ENCODE peak calls at places on chromosomes 4 and X, in four cellular contexts. R is neural crest cell, V is PC-9, G is tibial nerve. N is an unnamed sample.

GRCh38 chrX:152632445-152633097 is 5.1 kb upstream of the GABRQ start:
- DNase-seq in R (peak; percentile 57), G (peak; percentile 78), V (peak; percentile 49), N (no peak)

GRCh38 chrX:43595931-43596330 is 60.2 kb upstream of the MAOA start:
- DNase-seq in V (no peak), G (no peak), R (no peak), N (no peak)

GRCh38 chr4:168877779-168878491 is 132.1 kb downstream of the CBR4 start:
- DNase-seq in G (peak; percentile 7), R (peak; percentile 42), V (no peak), N (peak; percentile 28)

GRCh38 chr4:28117067-28117756 is 1256.6 kb downstream of the STIM2 start:
- DNase-seq in G (no peak), R (no peak), V (no peak), N (no peak)

GRCh38 chrX:439236-439635 is 52.5 kb upstream of the PPP2R3B start:
- DNase-seq in R (no peak), G (no peak), V (no peak), N (no peak)

GRCh38 chr4:122456228-122457106 is at the start of gene IL2:
- DNase-seq in V (no peak), R (no peak), G (no peak), N (no peak)

GRCh38 chr4:675980-676870 is 1.9 kb downstream of the MYL5 start:
- DNase-seq in V (peak; percentile 33), R (no peak), G (no peak), N (no peak)

GRCh38 chr4:76809594-76810305 is 88.2 kb downstream of the SOWAHB start:
- DNase-seq in V (no peak), G (no peak), R (no peak), N (no peak)

GRCh38 chrX:25548806-25549205 is 533.0 kb upstream of the ARX start:
- DNase-seq in V (no peak), R (no peak), G (no peak), N (no peak)

GRCh38 chr4:22607382-22607781 is 85.4 kb upstream of the GBA3 start:
- DNase-seq in G (no peak), V (no peak), R (no peak), N (peak; percentile 22)

GRCh38 chrX:79601336-79602131 is 234.4 kb upstream of the ITM2A start:
- DNase-seq in V (no peak), G (no peak), R (no peak), N (no peak)

GRCh38 chrX:68892134-68892533 is 63.3 kb downstream of the EFNB1 start:
- DNase-seq in R (no peak), V (no peak), G (no peak), N (no peak)

GRCh38 chrX:68883800-68884199 is 55.0 kb downstream of the EFNB1 start:
- DNase-seq in G (no peak), R (no peak), V (no peak), N (no peak)

GRCh38 chrX:68892651-68893050 is 63.8 kb downstream of the EFNB1 start:
- DNase-seq in R (no peak), G (no peak), V (no peak), N (no peak)

GRCh38 chrX:68894142-68894512 is 65.3 kb downstream of the EFNB1 start:
- DNase-seq in G (no peak), R (no peak), V (no peak), N (no peak)

DNA sequence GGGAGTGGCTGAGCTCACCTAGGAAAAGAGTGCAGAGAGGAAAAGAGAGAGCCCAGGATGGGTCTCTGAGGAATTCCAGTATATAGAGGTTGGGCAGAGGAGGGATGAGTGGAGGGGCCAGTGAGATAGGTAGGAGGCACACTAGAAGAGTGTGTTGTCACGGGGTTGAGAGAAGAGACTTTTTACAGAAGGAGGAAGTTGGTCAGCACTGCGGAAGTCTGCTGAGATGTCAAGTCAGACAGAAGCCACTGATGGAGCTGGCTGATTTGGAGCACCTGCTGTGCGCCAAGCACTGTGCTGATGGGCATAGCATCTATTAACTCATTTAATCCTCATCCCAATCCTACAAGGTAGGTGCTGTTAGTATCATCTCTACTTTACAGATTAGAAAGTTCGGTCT is 60.4 kb downstream of the EFNB1 start:
- DNase-seq in V (no peak), R (no peak), G (no peak), N (no peak)
- TF ChIP-seq CTCF in V (no peak), R (no peak), G (no peak), N (no peak)

GRCh38 chrX:48493890-48494364 is 14.9 kb upstream of the PORCN start:
- DNase-seq in G (no peak), V (no peak), R (peak; percentile 40), N (no peak)
- TF ChIP-seq CTCF in G (no peak), V (peak; percentile 32), R (peak; percentile 56), N (peak; percentile 41)

GRCh38 chr4:33649015-33649414 is 2595.3 kb downstream of the ARAP2 start:
- DNase-seq in G (no peak), V (no peak), R (no peak), N (no peak)
- TF ChIP-seq CTCF in G (peak; percentile 9), V (peak; percentile 53), R (peak; percentile 57), N (peak; percentile 16)

DNA sequence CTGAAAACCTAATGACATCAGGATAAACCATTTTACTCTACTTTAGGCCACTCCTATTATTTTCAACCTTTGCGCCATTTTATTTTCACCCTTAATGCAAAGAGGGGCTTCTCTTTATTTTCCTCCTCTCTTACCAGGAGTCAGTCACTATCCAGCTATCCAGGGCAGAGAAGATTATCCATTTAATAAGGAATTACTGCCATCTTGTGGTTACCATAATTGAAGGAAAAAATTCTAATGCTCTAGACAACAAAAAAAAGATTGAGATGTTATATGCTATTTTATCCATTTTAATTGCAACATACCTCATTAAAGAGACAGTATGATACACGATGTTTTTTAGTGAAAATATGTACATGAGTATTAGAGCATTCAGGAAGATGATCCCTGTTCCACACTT is 514.5 kb upstream of the FAM241A start:
- DNase-seq in G (no peak), R (no peak), V (no peak), N (no peak)
- TF ChIP-seq CTCF in G (peak; percentile 10), R (peak; percentile 72), V (peak; percentile 44), N (peak; percentile 62)

N was measured in D721Med.